ENCODE peak calls at places on chromosomes 12 and 14, in eight cellular contexts. F is Peyer's patch, B is adrenal gland, G is uterus, X is testis, S is A549, T is transverse colon, C is heart left ventricle. R is an unnamed sample.

GRCh38 chr12:42201061-42201460 is 37.0 kb downstream of the YAF2 start:
- DNase-seq in T (no peak), S (no peak), B (no peak), X (no peak), G (no peak), F (no peak), C (no peak), R (no peak)

GRCh38 chr14:26722258-26722657 is 124.4 kb upstream of the NOVA1 start:
- DNase-seq in S (no peak), B (no peak), F (no peak), X (no peak), C (no peak), T (no peak), G (no peak), R (no peak)

GRCh38 chr12:26125451-26126339 is 858 bp upstream of the BHLHE41 start:
- DNase-seq in G (peak; percentile 80), T (peak; percentile 83), S (peak; percentile 81), X (peak; percentile 87), B (peak; percentile 90), F (peak; percentile 89), C (peak; percentile 82), R (peak; percentile 77)

GRCh38 chr14:68659021-68659931 is 133.6 kb downstream of the ZFP36L1 start:
- DNase-seq in S (no peak), B (peak; percentile 16), X (peak; percentile 43), G (peak; percentile 68), F (no peak), C (no peak), T (no peak), R (no peak)

GRCh38 chr12:120261951-120262851 is 3.3 kb downstream of the PXN start:
- DNase-seq in S (peak; percentile 62), T (peak; percentile 46), X (peak; percentile 76), F (peak; percentile 80), C (no peak), B (no peak), G (no peak), R (no peak)

GRCh38 chr12:109295764-109296425 is 13.2 kb downstream of the FOXN4 start:
- DNase-seq in G (no peak), T (no peak), F (no peak), X (no peak), S (no peak), B (no peak), C (no peak), R (no peak)

GRCh38 chr14:47822326-47822725 is 146.9 kb upstream of the MDGA2 start:
- DNase-seq in G (no peak), X (no peak), F (no peak), C (no peak), S (no peak), T (no peak), B (no peak), R (no peak)

GRCh38 chr14:100317897-100318808 is 5.0 kb upstream of the SLC25A47 start:
- DNase-seq in X (peak; percentile 81), B (peak; percentile 79), T (peak; percentile 78), G (peak; percentile 76), S (peak; percentile 71), F (peak; percentile 87), C (peak; percentile 91), R (peak; percentile 74)

GRCh38 chr12:87809916-87810315 is 219.3 kb downstream of the C12orf50 start:
- DNase-seq in C (no peak), X (no peak), F (no peak), S (no peak), G (no peak), T (no peak), B (no peak), R (no peak)

DNA sequence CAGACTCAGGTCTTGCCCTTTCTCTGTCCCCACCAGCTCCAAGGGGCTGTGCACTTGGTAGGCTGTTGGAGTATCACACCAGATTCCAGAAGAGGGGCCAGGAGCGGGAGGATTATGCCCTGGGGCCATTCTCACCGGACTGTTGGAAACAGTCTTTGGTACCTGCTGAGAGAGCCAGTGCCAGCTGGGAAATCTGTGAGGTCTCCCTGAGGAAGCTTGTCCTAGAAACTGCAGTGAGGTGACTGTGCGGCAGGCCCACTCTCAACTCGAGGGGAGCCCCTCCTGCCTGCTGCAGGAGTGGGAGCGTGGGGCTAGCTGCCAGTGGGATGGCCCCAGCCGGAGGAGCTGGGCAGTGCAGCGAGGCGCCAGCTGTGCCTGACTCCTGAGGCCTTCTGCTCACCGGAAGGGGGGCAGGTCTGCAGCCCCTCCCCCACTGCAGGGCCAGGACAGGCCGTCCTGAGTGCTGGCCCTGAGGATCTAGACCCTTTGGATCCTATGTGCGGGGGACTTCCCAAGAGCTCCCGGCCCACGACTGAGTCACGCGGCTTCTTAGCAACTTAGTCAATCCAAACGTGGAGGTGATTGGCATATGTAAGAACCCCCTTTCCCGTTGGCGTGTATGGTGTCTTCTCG is 295.2 kb downstream of the CACNA1C start:
- DNase-seq in B (no peak), X (no peak), S (no peak), F (no peak), C (no peak), T (no peak), G (no peak), R (no peak)
- H3K4me1 ChIP-seq in B (no peaks in the 10 kb centered on the region), X (peaks cover 9% of the 10 kb centered on the region), S (no peaks in the 10 kb centered on the region), F (peaks cover 3% of the 10 kb centered on the region), C (peaks cover 58% of the 10 kb centered on the region), T (peaks cover 31% of the 10 kb centered on the region), G (peaks cover 7% of the 10 kb centered on the region), R (no peaks in the 10 kb centered on the region)

DNA sequence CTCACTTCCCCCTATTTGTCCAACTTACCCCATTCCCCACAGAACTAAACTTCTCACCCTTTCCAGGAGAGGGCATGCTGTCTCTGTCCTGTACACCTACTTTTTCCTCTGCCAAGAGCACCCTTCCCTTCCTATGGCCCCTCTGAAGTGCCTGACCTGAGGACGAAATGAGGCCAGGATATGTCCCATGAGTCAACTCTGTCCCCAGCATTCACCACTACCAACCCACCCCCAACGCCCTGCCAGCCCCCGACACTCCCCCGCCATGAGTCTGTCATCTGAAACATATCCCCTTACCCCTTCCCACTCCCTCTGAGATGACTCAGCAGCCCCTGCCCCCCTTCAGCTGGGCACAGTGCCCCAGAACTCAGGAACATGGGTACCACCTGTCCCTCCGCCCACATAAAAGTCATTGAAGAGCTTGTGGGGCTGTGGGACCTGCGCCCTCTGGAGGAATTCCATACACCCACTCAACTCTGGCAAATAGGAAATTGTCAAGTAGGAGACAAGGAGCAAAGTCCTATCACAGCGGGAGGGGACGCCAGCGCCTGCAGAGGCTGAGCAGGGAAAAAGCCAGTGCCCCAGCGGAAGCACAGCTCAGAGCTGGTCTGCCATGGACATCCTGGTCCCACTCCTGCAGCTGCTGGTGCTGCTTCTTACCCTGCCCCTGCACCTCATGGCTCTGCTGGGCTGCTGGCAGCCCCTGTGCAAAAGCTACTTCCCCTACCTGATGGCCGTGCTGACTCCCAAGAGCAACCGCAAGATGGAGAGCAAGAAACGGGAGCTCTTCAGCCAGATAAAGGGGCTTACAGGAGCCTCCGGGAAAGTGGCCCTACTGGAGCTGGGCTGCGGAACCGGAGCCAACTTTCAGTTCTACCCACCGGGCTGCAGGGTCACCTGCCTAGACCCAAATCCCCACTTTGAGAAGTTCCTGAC is 26.3 kb downstream of the ITGA7 start:
- DNase-seq in X (peak; percentile 67), T (peak; percentile 85), G (peak; percentile 45), B (peak; percentile 61), C (no peak), S (peak; percentile 90), F (peak; percentile 88), R (peak; percentile 92)
- TF ChIP-seq POLR2A in X (no peak), T (peak; percentile 70), G (no peak), B (no peak), C (no peak), S (peak; percentile 86), F (peak; percentile 83), R (peak; percentile 93)

GRCh38 chr12:45215419-45216296 is at the start of gene ANO6:
- DNase-seq in C (peak; percentile 94), F (peak; percentile 94), B (peak; percentile 91), X (peak; percentile 95), T (peak; percentile 92), G (peak; percentile 84), S (peak; percentile 83), R (peak; percentile 96)

GRCh38 chr12:45216983-45217485 is 1.1 kb downstream of the ANO6 start:
- DNase-seq in T (no peak), C (no peak), S (no peak), F (no peak), X (no peak), G (no peak), B (no peak), R (no peak)

GRCh38 chr12:45217846-45218245 is 2.0 kb downstream of the ANO6 start:
- DNase-seq in G (no peak), S (no peak), F (no peak), B (no peak), X (no peak), C (no peak), T (no peak), R (no peak)

GRCh38 chr12:45214739-45215418 is 1.0 kb upstream of the ANO6 start:
- DNase-seq in T (no peak), S (no peak), G (peak; percentile 18), B (no peak), F (no peak), C (no peak), X (peak; percentile 39), R (no peak)

GRCh38 chr12:45216297-45216982 is 545 bp downstream of the ANO6 start:
- DNase-seq in G (peak; percentile 52), F (peak; percentile 73), T (peak; percentile 56), B (peak; percentile 41), C (peak; percentile 77), S (peak; percentile 54), X (peak; percentile 56), R (peak; percentile 74)
- TF ChIP-seq CTCF in G (no peak), F (no peak), T (peak; percentile 41), B (no peak), C (peak; percentile 27), S (peak; percentile 24), X (no peak), R (no peak)

GRCh38 chr12:32542550-32543229 is 136.4 kb upstream of the DNM1L start:
- DNase-seq in F (no peak), S (no peak), B (no peak), X (no peak), G (no peak), C (no peak), T (no peak), R (no peak)

GRCh38 chr12:32544893-32545292 is 134.2 kb upstream of the DNM1L start:
- DNase-seq in C (no peak), F (no peak), X (no peak), G (no peak), B (no peak), T (no peak), S (no peak), R (no peak)

GRCh38 chr12:32546272-32546671 is 132.8 kb upstream of the DNM1L start:
- DNase-seq in B (no peak), T (no peak), G (no peak), X (no peak), F (no peak), S (no peak), C (no peak), R (no peak)

GRCh38 chr12:32548691-32549412 is 130.2 kb upstream of the DNM1L start:
- DNase-seq in T (no peak), F (no peak), C (no peak), B (peak; percentile 62), X (peak; percentile 48), S (no peak), G (no peak), R (no peak)

DNA sequence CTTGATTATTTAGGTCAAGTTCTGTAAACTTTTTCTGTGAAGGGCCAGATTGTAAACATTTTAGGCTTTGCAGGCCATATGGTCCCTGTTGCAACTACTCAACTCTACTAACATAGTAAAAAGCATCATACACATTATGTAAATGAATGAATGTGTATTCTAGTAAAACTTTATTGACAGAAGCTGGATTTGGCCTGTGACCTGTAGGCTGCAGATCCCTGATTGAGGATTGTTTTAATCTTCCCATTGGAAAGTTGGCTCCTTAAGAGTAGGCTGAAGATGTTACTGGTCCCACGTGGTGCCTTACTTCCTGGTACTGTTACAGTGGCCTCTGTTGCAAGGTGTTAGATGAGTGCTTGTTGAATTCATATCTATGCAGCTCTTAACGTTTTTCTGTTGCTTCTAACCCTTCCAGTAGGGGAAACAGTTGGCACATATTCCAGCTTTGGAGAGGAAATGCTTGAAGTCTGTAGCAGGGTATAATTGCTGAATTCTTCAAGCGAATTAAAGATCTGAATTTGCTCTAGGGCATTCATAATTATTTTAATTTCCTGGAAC is 133.6 kb upstream of the DNM1L start:
- DNase-seq in T (no peak), X (no peak), S (no peak), F (no peak), G (no peak), C (no peak), B (no peak), R (no peak)
- H3K4me1 ChIP-seq in T (peaks cover 12% of the 10 kb centered on the region), X (peaks cover 42% of the 10 kb centered on the region), S (peaks cover 33% of the 10 kb centered on the region), F (no peaks in the 10 kb centered on the region), G (peaks cover 5% of the 10 kb centered on the region), C (peaks cover 74% of the 10 kb centered on the region), B (peaks cover 20% of the 10 kb centered on the region), R (peaks cover 93% of the 10 kb centered on the region)